ENCODE peak calls at places on chromosomes 11 and 22, in six cellular contexts. U is tibial nerve; J is HAP-1; W is testis; B is CD8-positive, alpha-beta memory T cell; E is K562. Y is an unnamed sample. For H3K36me3 and H3K27me3, the result is how much of the 10 kb centered on the place peaks cover.

GRCh38 chr11:104467414-104467813 is 303.5 kb upstream of the PDGFD start:
- DNase-seq in U (no peak), J (no peak), W (no peak), B (no peak), E (no peak), Y (no peak)

GRCh38 chr22:44898236-44898635 is 111.6 kb downstream of the PHF21B start:
- DNase-seq in U (no peak), J (no peak), W (no peak), B (no peak), E (no peak), Y (no peak)

GRCh38 chr22:32509045-32509444 is 34.4 kb downstream of the FBXO7 start:
- DNase-seq in U (no peak), J (no peak), W (no peak), B (no peak), E (no peak), Y (no peak)

GRCh38 chr11:833114-833791 is 501 bp downstream of the CD151 start:
- DNase-seq in U (no peak), J (no peak), W (no peak), B (no peak), E (peak), Y (peak)

GRCh38 chr22:17896552-17896951 is 122.3 kb upstream of the BID start:
- DNase-seq in U (no peak), J (no peak), W (peak), B (no peak), E (peak), Y (peak)

GRCh38 chr11:61963282-61964057 is 4.0 kb downstream of the FTH1 start:
- DNase-seq in U (peak), J (no peak), W (no peak), B (no peak), E (no peak), Y (no peak)

GRCh38 chr11:86724137-86724536 is 51.7 kb upstream of the ME3 start:
- DNase-seq in U (no peak), J (no peak), W (no peak), B (no peak), E (no peak), Y (no peak)

GRCh38 chr22:50547231-50547851 is 1.6 kb downstream of the KLHDC7B start:
- DNase-seq in U (no peak), J (no peak), W (no peak), B (peak), E (peak), Y (peak)

GRCh38 chr11:67255864-67256263 is 10.4 kb upstream of the GRK2 start:
- DNase-seq in U (no peak), J (no peak), W (no peak), B (peak), E (no peak), Y (no peak)

GRCh38 chr11:121418625-121419114 is 33.4 kb upstream of the SORL1 start:
- DNase-seq in U (peak), J (no peak), W (no peak), B (peak), E (no peak), Y (no peak)

GRCh38 chr22:21972293-21972779 is 10.3 kb downstream of the TOP3B start:
- DNase-seq in U (no peak), J (peak), W (peak), B (peak), E (peak), Y (peak)

GRCh38 chr11:92180664-92181251 is 43.9 kb upstream of the FAT3 start:
- DNase-seq in U (no peak), J (no peak), W (no peak), B (no peak), E (no peak), Y (no peak)

GRCh38 chr11:2133481-2134021 is 5.6 kb downstream of the IGF2 start:
- DNase-seq in U (no peak), J (no peak), W (no peak), B (no peak), E (no peak), Y (no peak)

GRCh38 chr22:32810241-32811133 is 9.0 kb downstream of the TIMP3 start:
- DNase-seq in U (no peak), J (no peak), W (no peak), B (no peak), E (no peak), Y (peak)

GRCh38 chr22:21816472-21816786 is 51.0 kb downstream of the MAPK1 start:
- DNase-seq in U (no peak), J (no peak), W (no peak), B (no peak), E (no peak), Y (no peak)

GRCh38 chr11:31764766-31765165 is 46.4 kb downstream of the PAX6 start:
- DNase-seq in U (no peak), J (peak), W (no peak), B (no peak), E (no peak), Y (no peak)

GRCh38 chr11:71406681-71407080 is 41.5 kb downstream of the DHCR7 start:
- DNase-seq in U (no peak), J (no peak), W (no peak), B (no peak), E (no peak), Y (no peak)

GRCh38 chr22:36160499-36160942 is at the start of gene APOL3:
- DNase-seq in U (peak), J (no peak), W (peak), B (peak), E (no peak), Y (no peak)

GRCh38 chr22:36465232-36466021 is 16.0 kb downstream of the TXN2 start:
- DNase-seq in U (no peak), J (no peak), W (peak), B (no peak), E (no peak), Y (peak)

GRCh38 chr11:40302669-40303068 is 1156.8 kb downstream of the LRRC4C start:
- DNase-seq in U (no peak), J (no peak), W (no peak), B (no peak), E (no peak), Y (no peak)

GRCh38 chr22:25105817-25106650 is 93.6 kb upstream of the CRYBB3 start:
- DNase-seq in U (no peak), J (no peak), W (no peak), B (no peak), E (no peak), Y (no peak)

GRCh38 chr11:83061883-83062282 is 9.8 kb downstream of the RAB30 start:
- DNase-seq in U (no peak), J (no peak), W (no peak), B (no peak), E (no peak), Y (no peak)

GRCh38 chr11:7515544-7515943 is 1.7 kb downstream of the PPFIBP2 start:
- DNase-seq in U (no peak), J (peak), W (no peak), B (no peak), E (no peak), Y (no peak)

GRCh38 chr11:42025404-42025803 is 566.0 kb upstream of the LRRC4C start:
- DNase-seq in U (no peak), J (no peak), W (no peak), B (no peak), E (no peak), Y (no peak)

GRCh38 chr11:74024630-74025029 is 15.7 kb upstream of the UCP3 start:
- DNase-seq in U (peak), J (no peak), W (peak), B (no peak), E (peak), Y (no peak)

GRCh38 chr11:60942970-60943565 is 8.9 kb downstream of the SLC15A3 start:
- DNase-seq in U (no peak), J (no peak), W (no peak), B (no peak), E (no peak), Y (no peak)

GRCh38 chr11:108135845-108136599 is 14.7 kb downstream of the ACAT1 start:
- DNase-seq in U (no peak), J (no peak), W (no peak), B (no peak), E (no peak), Y (no peak)

GRCh38 chr11:70650075-70650909 is 252.0 kb downstream of the CTTN start:
- DNase-seq in U (peak), J (peak), W (peak), B (no peak), E (peak), Y (peak)

GRCh38 chr11:75436806-75437205 is 3.8 kb upstream of the KLHL35 start:
- DNase-seq in U (no peak), J (no peak), W (no peak), B (no peak), E (no peak), Y (no peak)

GRCh38 chr22:49328076-49328475 is 499.6 kb downstream of the BRD1 start:
- DNase-seq in U (no peak), J (no peak), W (no peak), B (no peak), E (no peak), Y (no peak)

GRCh38 chr11:134125507-134125906 is 56.6 kb downstream of the JAM3 start:
- DNase-seq in U (no peak), J (no peak), W (no peak), B (no peak), E (no peak), Y (no peak)

GRCh38 chr11:134120143-134120850 is 51.4 kb downstream of the JAM3 start:
- DNase-seq in U (peak), J (no peak), W (peak), B (no peak), E (no peak), Y (no peak)

GRCh38 chr11:134126197-134126822 is 57.4 kb downstream of the JAM3 start:
- DNase-seq in U (no peak), J (no peak), W (no peak), B (no peak), E (no peak), Y (peak)

GRCh38 chr11:134120921-134121526 is 52.2 kb downstream of the JAM3 start:
- DNase-seq in U (peak), J (no peak), W (peak), B (no peak), E (no peak), Y (no peak)

GRCh38 chr11:134124660-134125451 is 56.0 kb downstream of the JAM3 start:
- DNase-seq in U (no peak), J (no peak), W (peak), B (no peak), E (no peak), Y (peak)
- H3K4me3 ChIP-seq in U (peak), J (no peak), W (peak), B (no peak), E (no peak), Y (peak)

GRCh38 chr11:94864646-94865045 is 96.5 kb downstream of the AMOTL1 start:
- DNase-seq in U (no peak), J (no peak), W (no peak), B (no peak), E (no peak), Y (no peak)
- H3K36me3 ChIP-seq in U (under half), J (under half), W (under half), B (under half), E (half or more), Y (under half)

GRCh38 chr11:111540114-111540920 is at the start of gene LAYN:
- DNase-seq in U (no peak), J (peak), W (peak), B (peak), E (no peak), Y (peak)
- H3K27me3 ChIP-seq in U (under half), J (under half), W (under half), B (under half), E (under half), Y (under half)

DNA sequence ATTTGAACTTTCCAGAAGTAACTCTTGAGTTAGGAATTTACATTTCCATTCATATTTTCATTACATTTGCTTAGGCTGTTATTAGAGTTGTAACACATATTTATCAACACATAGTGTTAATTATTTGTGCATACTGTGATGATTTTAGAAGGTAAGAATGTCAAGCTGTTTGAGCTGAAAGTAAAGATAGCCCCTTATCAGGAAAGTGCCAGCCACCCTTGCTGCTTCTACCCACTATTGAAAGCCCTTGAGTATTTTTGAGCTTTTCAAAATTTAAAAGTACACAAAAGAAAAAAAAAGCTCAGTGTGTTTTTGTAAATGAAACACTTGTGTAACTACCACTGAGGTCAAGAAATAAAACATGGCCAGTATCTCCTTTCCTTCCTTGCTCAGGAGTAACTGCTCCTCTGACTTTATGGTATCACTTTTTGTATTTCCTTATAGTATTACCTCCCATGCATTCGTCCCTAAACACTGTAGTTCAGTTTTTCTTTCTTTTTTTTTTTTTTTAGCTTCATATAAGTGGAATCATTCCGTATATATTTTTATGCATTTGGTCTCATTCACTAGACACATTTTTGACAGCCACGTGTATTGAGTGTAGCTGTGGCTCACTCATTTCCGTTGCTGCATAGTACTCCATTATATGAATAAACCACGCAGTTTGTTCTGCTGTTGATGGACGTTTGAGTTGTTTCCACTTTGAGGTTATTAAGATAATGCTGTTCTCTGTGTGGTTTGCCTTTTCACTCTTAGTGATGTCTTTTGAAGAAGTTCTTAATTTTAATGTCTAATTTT is 8.2 kb downstream of the APLP2 start:
- DNase-seq in U (no peak), J (no peak), W (no peak), B (no peak), E (peak), Y (no peak)
- H3K4me3 ChIP-seq in U (no peak), J (no peak), W (no peak), B (no peak), E (no peak), Y (no peak)

GRCh38 chr11:65209711-65210360 is 28.1 kb downstream of the CAPN1 start:
- DNase-seq in U (no peak), J (no peak), W (no peak), B (no peak), E (no peak), Y (no peak)

GRCh38 chr11:65208785-65209710 is 27.3 kb downstream of the CAPN1 start:
- DNase-seq in U (no peak), J (no peak), W (no peak), B (no peak), E (no peak), Y (no peak)

GRCh38 chr11:65206901-65207300 is 25.2 kb downstream of the CAPN1 start:
- DNase-seq in U (no peak), J (no peak), W (no peak), B (no peak), E (no peak), Y (no peak)

GRCh38 chr11:65206441-65206841 is 24.7 kb downstream of the CAPN1 start:
- DNase-seq in U (no peak), J (no peak), W (no peak), B (no peak), E (no peak), Y (no peak)

GRCh38 chr11:65207918-65208784 is 26.4 kb downstream of the CAPN1 start:
- DNase-seq in U (no peak), J (no peak), W (no peak), B (no peak), E (no peak), Y (no peak)
- H3K36me3 ChIP-seq in U (under half), J (under half), W (under half), B (under half), E (half or more), Y (under half)

GRCh38 chr22:19520007-19520406 is 4.2 kb downstream of the CLDN5 start:
- DNase-seq in U (no peak), J (no peak), W (no peak), B (no peak), E (peak), Y (no peak)
- H3K27me3 ChIP-seq in U (under half), J (under half), W (under half), B (under half), E (under half), Y (under half)

GRCh38 chr11:63489879-63490278 is 1.1 kb downstream of the PLAAT5 start:
- DNase-seq in U (no peak), J (peak), W (peak), B (no peak), E (no peak), Y (peak)
- H3K4me3 ChIP-seq in U (no peak), J (no peak), W (peak), B (no peak), E (no peak), Y (peak)

Y was measured in H7.